ENCODE peak calls at places on chromosomes 13 and 19, in six cellular contexts. J is HFF-Myc; K is SHP77; Q is RPMI8226; O is NCI-H1092; W is Jurkat, Clone E6-1. Z is an unnamed sample.

GRCh38 chr19:37855098-37855497 is 51.3 kb downstream of the WDR87 start:
- DNase-seq in J (no peak), K (no peak), Q (no peak), O (peak; percentile 42), W (no peak), Z (peak; percentile 65)

GRCh38 chr19:19748249-19748938 is 15.5 kb upstream of the ZNF14 start:
- DNase-seq in J (no peak), K (no peak), Q (no peak), O (no peak), W (no peak), Z (no peak)

GRCh38 chr19:4559569-4559968 is at the start of gene SEMA6B:
- DNase-seq in J (no peak), K (no peak), Q (no peak), O (no peak), W (no peak), Z (peak; percentile 95)

GRCh38 chr19:49342291-49342721 is 7.1 kb downstream of the CD37 start:
- DNase-seq in J (no peak), K (no peak), Q (no peak), O (no peak), W (no peak), Z (no peak)

GRCh38 chr19:46626441-46626840 is 1.6 kb upstream of the PTGIR start:
- DNase-seq in J (no peak), K (no peak), Q (no peak), O (no peak), W (no peak), Z (no peak)

GRCh38 chr13:43006893-43007631 is 15.0 kb upstream of the EPSTI1 start:
- DNase-seq in J (no peak), K (no peak), Q (no peak), O (no peak), W (no peak), Z (no peak)

GRCh38 chr13:97460004-97460756 is 26.2 kb downstream of the RAP2A start:
- DNase-seq in J (no peak), K (no peak), Q (peak; percentile 71), O (no peak), W (no peak), Z (no peak)

GRCh38 chr19:8148410-8149231 is 771 bp downstream of the FBN3 start:
- DNase-seq in J (no peak), K (no peak), Q (no peak), O (no peak), W (no peak), Z (no peak)

GRCh38 chr13:113137656-113138292 is 15.2 kb downstream of the F10 start:
- DNase-seq in J (no peak), K (no peak), Q (no peak), O (no peak), W (no peak), Z (no peak)

GRCh38 chr19:18230941-18231734 is 4.9 kb upstream of the PDE4C start:
- DNase-seq in J (no peak), K (no peak), Q (no peak), O (no peak), W (no peak), Z (no peak)

GRCh38 chr19:51743405-51743804 is 8.3 kb downstream of the FPR1 start:
- DNase-seq in J (no peak), K (no peak), Q (no peak), O (no peak), W (no peak), Z (no peak)

GRCh38 chr13:56528040-56528760 is 612.5 kb upstream of the PRR20A start:
- DNase-seq in J (no peak), K (peak; percentile 76), Q (no peak), O (peak; percentile 87), W (no peak), Z (no peak)

GRCh38 chr13:60721063-60721462 is 324.0 kb downstream of the TDRD3 start:
- DNase-seq in J (no peak), K (no peak), Q (no peak), O (no peak), W (no peak), Z (no peak)

GRCh38 chr19:41480336-41480735 is 37.4 kb downstream of the ERICH4 start:
- DNase-seq in J (no peak), K (no peak), Q (no peak), O (no peak), W (no peak), Z (peak; percentile 88)

GRCh38 chr19:43820098-43820860 is 6.8 kb upstream of the ZNF283 start:
- DNase-seq in J (no peak), K (no peak), Q (no peak), O (no peak), W (no peak), Z (peak; percentile 35)

GRCh38 chr13:44373601-44374347 is at the start of gene SERP2:
- DNase-seq in J (no peak), K (no peak), Q (no peak), O (no peak), W (no peak), Z (peak; percentile 10)

GRCh38 chr13:29361716-29362115 is 233.8 kb downstream of the SLC7A1 start:
- DNase-seq in J (no peak), K (no peak), Q (no peak), O (no peak), W (no peak), Z (no peak)

GRCh38 chr19:14005381-14006084 is 587 bp downstream of the RFX1 start:
- DNase-seq in J (no peak), K (peak; percentile 65), Q (peak; percentile 90), O (peak; percentile 80), W (peak; percentile 74), Z (peak; percentile 94)

GRCh38 chr13:79736356-79736755 is 255.4 kb downstream of the NDFIP2 start:
- DNase-seq in J (no peak), K (no peak), Q (no peak), O (no peak), W (no peak), Z (no peak)

GRCh38 chr19:45168767-45169351 is 8.1 kb upstream of the NKPD1 start:
- DNase-seq in J (no peak), K (peak; percentile 29), Q (no peak), O (no peak), W (no peak), Z (no peak)

GRCh38 chr13:24660023-24660806 is 20.0 kb upstream of the ATP12A start:
- DNase-seq in J (no peak), K (no peak), Q (no peak), O (no peak), W (no peak), Z (no peak)

GRCh38 chr13:79519252-79519651 is 38.3 kb downstream of the NDFIP2 start:
- DNase-seq in J (no peak), K (no peak), Q (no peak), O (no peak), W (no peak), Z (no peak)

GRCh38 chr19:3366761-3367571 is 583 bp downstream of the NFIC start:
- DNase-seq in J (no peak), K (peak; percentile 27), Q (peak; percentile 77), O (no peak), W (no peak), Z (peak; percentile 43)

GRCh38 chr13:95224064-95224463 is 77.2 kb downstream of the ABCC4 start:
- DNase-seq in J (no peak), K (no peak), Q (no peak), O (no peak), W (no peak), Z (no peak)

GRCh38 chr13:112248909-112249592 is 127.1 kb upstream of the SPACA7 start:
- DNase-seq in J (no peak), K (no peak), Q (no peak), O (peak; percentile 86), W (no peak), Z (no peak)

GRCh38 chr19:15452111-15453047 is 2.6 kb upstream of the WIZ start:
- DNase-seq in J (no peak), K (peak; percentile 65), Q (no peak), O (no peak), W (no peak), Z (peak; percentile 93)

Z was measured in dermis blood vessel endothelial cell.